ENCODE peak calls at places on chromosomes 3 and 15, in four cellular contexts. E, R, Z and I are unnamed samples.

GRCh38 chr3:156725706-156726105 is 51.3 kb downstream of the TIPARP start:
- DNase-seq in Z (no peak), E (no peak), R (no peak), I (no peak)

GRCh38 chr3:197023998-197024651 is 5.5 kb downstream of the MELTF start:
- DNase-seq in E (no peak), R (no peak), Z (no peak), I (no peak)

GRCh38 chr3:156218353-156218744 is 98.0 kb downstream of the KCNAB1 start:
- DNase-seq in R (no peak), E (no peak), Z (peak; percentile 69), I (no peak)

GRCh38 chr3:5014431-5014830 is 35.2 kb downstream of the BHLHE40 start:
- DNase-seq in R (no peak), Z (no peak), E (no peak), I (no peak)

GRCh38 chr3:35081902-35082301 is 557.4 kb upstream of the ARPP21 start:
- DNase-seq in R (no peak), Z (no peak), E (no peak), I (no peak)

GRCh38 chr15:49313650-49314049 is 109.4 kb upstream of the FGF7 start:
- DNase-seq in E (no peak), R (no peak), Z (peak; percentile 89), I (no peak)

GRCh38 chr3:161413127-161413854 is 42.0 kb upstream of the SPTSSB start:
- DNase-seq in E (no peak), R (no peak), Z (peak; percentile 57), I (no peak)

GRCh38 chr3:143119009-143119914 is at the start of gene CHST2:
- DNase-seq in E (peak; percentile 69), R (peak; percentile 94), Z (peak; percentile 72), I (peak; percentile 88)

GRCh38 chr15:98428253-98428989 is 219.9 kb upstream of the IGF1R start:
- DNase-seq in R (peak; percentile 87), Z (peak; percentile 73), E (peak; percentile 83), I (peak; percentile 80)

GRCh38 chr15:99348412-99348811 is 97.1 kb downstream of the LRRC28 start:
- DNase-seq in R (no peak), Z (no peak), E (no peak), I (no peak)

GRCh38 chr3:151835751-151836550 is 22.0 kb downstream of the AADAC start:
- DNase-seq in E (no peak), R (no peak), Z (peak; percentile 65), I (no peak)

GRCh38 chr3:129625071-129625874 is 18.8 kb upstream of the PLXND1 start:
- DNase-seq in R (peak; percentile 47), Z (no peak), E (no peak), I (peak; percentile 54)
- TF ChIP-seq CTCF in R (no peak), Z (peak; percentile 19), E (no peak), I (peak; percentile 61)

DNA sequence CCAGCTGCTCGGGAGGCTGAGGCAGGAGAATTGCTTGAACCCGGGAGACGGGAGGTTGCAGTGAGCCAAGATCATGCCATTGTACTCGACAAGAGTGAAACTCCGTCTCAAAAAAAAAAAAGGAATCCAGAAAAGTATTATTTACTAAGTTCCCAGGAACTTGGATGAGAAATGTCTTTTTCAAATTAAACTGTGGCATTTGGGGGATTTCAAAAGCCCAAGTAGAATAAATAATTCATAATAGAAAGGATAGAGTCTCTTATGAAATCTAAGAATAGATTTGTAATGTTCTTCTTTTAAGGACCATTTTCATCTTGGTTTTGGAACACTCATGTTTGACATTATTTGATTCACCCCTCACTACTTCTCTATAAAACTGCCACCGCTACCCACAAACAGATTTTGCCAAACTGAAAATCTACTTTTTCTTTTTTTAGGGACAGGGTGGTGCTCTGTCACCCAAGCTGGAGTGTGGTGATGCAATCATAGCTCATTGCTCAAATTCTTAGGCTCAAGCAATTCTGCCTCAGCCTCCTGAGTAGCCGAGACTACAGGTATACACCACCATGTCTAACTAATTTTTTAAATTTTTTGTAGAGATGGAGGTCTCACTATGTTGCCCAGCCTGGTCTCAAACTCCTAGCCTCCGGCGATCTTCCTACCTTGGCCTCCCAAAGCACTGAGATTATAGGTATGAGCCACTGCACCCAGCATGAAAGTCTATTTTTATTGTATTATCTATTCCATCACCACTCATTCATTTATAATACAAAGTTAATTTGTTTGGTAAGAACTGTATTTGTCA is 99.3 kb downstream of the SENP2 start:
- DNase-seq in R (no peak), Z (no peak), E (no peak), I (no peak)
- TF ChIP-seq CTCF in R (no peak), Z (no peak), E (no peak), I (no peak)

GRCh38 chr3:71210257-71211002 is 373.1 kb downstream of the FOXP1 start:
- DNase-seq in R (no peak), Z (peak; percentile 87), E (no peak), I (no peak)
- TF ChIP-seq CTCF in R (no peak), Z (peak; percentile 33), E (no peak), I (no peak)

DNA sequence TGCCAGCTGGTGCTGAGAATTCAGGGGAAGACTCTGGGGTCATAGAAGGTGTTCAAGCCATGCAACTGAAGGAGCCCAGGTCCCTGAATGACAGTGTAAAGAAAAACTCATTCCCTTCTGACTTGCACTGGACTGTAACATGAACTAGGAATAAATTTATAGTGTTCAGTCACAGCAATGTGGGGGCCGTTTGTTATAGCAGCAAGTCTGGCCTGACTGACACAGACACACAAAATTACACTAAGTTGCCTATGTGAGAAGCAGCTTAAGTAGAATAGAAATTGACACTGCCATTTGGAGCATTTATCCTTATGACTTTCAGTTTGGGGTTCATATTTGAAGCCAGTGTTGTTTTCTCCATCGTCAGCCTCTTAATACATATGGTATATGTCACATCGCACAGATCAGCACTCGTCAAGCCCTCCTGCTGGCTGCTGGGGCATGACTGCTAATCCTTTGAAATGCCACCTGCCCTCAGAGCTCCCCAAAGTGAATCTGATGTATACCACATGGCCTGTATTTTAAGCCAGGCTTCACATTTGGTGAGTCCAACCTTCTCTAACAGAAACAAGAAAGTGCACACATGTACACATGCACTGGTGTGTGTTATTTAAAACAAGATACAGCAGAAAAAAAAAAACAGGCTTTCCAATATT is 17.1 kb upstream of the HEG1 start:
- DNase-seq in Z (no peak), E (no peak), R (no peak), I (peak; percentile 42)
- TF ChIP-seq CTCF in Z (no peak), E (no peak), R (no peak), I (no peak)

DNA sequence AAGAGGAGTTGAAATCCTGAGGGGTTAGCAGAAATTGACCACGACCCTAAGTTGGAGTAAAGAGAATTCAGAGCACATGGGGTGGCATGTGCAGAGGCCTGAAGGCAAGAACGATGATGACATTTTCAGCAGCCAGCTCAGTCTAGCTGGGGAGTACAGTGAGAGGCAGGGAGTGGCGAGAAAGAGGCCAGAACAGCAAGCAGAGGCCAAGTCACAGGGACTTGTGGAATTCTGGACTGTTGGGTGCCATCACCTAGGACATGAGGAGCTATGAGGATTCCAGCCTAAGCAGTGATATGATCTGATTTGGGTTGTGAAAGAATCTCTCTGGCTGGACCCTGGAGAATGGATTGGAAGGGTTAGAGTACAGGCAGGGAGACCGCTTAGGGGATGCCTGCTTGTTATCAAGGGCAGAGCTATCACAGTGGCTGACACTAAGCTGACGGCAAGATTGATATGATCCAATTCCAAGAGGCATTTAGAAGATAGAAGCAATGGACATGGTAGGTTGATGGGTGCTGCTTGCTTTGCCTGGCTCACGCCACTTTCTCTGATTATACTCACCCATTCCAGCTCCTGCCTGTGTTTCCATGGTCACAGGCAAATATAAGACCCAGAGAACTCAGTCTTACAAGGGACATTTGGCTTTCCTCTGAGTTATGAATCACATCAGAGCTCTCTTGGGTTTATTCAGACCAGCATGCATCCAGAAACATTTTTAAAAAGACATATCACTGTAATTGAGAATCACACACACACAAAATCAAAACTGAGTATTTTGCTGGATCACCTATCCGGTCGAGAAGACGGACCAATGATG is 66.4 kb downstream of the LRTM1 start:
- DNase-seq in Z (no peak), E (no peak), R (peak; percentile 39), I (no peak)
- TF ChIP-seq CTCF in Z (no peak), E (no peak), R (no peak), I (no peak)

GRCh38 chr15:84934942-84935729 is 46.5 kb upstream of the PDE8A start:
- DNase-seq in E (no peak), R (no peak), Z (no peak), I (peak; percentile 54)
- TF ChIP-seq CTCF in E (no peak), R (peak; percentile 39), Z (no peak), I (peak; percentile 47)